ENCODE peak calls at places on chromosomes 6 and 20, in seven cellular contexts. D is left lung, V is NCI-H2171 treated with DMSO at 0.1 percent for 48 hours, Q is endothelial cell, B is fibroblast of lung, E is cardiac fibroblast, M is fibroblast of pulmonary artery. K is an unnamed sample.

GRCh38 chr20:199996-200395 is 10.5 kb upstream of the DEFB128 start:
- DNase-seq in D (no peak), M (no peak), E (no peak), V (no peak), B (peak), Q (no peak), K (no peak)

GRCh38 chr20:63478346-63479302 is 6.2 kb upstream of the KCNQ2 start:
- DNase-seq in V (no peak), B (no peak), E (no peak), M (no peak), Q (no peak), D (no peak), K (no peak)

GRCh38 chr6:119862719-119863118 is 513.2 kb upstream of the MAN1A1 start:
- DNase-seq in B (no peak), E (no peak), V (peak), D (no peak), M (no peak), Q (no peak), K (no peak)

GRCh38 chr6:160996316-160996715 is 4.7 kb downstream of the MAP3K4 start:
- DNase-seq in V (no peak), E (peak), D (no peak), M (peak), Q (no peak), B (peak), K (no peak)

GRCh38 chr6:119612176-119612870 is 262.8 kb upstream of the MAN1A1 start:
- DNase-seq in V (no peak), E (peak), D (no peak), B (peak), M (peak), Q (no peak), K (no peak)

GRCh38 chr6:42007286-42007685 is 43.0 kb upstream of the TAF8 start:
- DNase-seq in D (no peak), B (no peak), Q (no peak), M (no peak), E (no peak), V (no peak), K (no peak)

GRCh38 chr20:10649817-10650200 is 24.0 kb downstream of the JAG1 start:
- DNase-seq in B (peak), D (no peak), M (no peak), V (no peak), E (no peak), Q (no peak), K (no peak)

GRCh38 chr6:46347669-46348068 is 143.6 kb downstream of the RCAN2 start:
- DNase-seq in E (no peak), M (peak), D (no peak), B (no peak), Q (no peak), V (no peak), K (no peak)

GRCh38 chr6:32153252-32153834 is 598 bp upstream of the PPT2 start:
- DNase-seq in D (no peak), Q (no peak), E (no peak), B (peak), V (no peak), M (no peak), K (peak)